ENCODE peak calls at places on chromosomes 12 and 14, in nine cellular contexts. One of them, this sample, is unnamed.

GRCh38 chr12:125889742-125890141 is 824.5 kb downstream of the AACS start:
- DNase-seq in hepatocyte: no peak
- DNase-seq in WTC11: no peak
- DNase-seq in choroid plexus epithelial cell: no peak
- DNase-seq in A549: no peak
- DNase-seq in fibroblast of the aortic adventitia: no peak
- DNase-seq in activated CD8-positive, alpha-beta T cell treated with anti-CD3 and anti-CD28 coated beads for 36 hours: no peak
- DNase-seq in adrenal gland: no peak
- DNase-seq in mammary epithelial cell: no peak
- DNase-seq in this sample: no peak

GRCh38 chr12:62933871-62934798 is 815 bp downstream of the PPM1H start:
- DNase-seq in mammary epithelial cell: peak; percentile 19
- DNase-seq in A549: peak; percentile 45
- DNase-seq in fibroblast of the aortic adventitia: peak; percentile 20
- DNase-seq in choroid plexus epithelial cell: no peak
- DNase-seq in hepatocyte: peak; percentile 54
- DNase-seq in adrenal gland: peak; percentile 19
- DNase-seq in WTC11: peak; percentile 56
- DNase-seq in activated CD8-positive, alpha-beta T cell treated with anti-CD3 and anti-CD28 coated beads for 36 hours: peak; percentile 18
- DNase-seq in this sample: peak; percentile 62

GRCh38 chr12:120117961-120118709 is 1.6 kb upstream of the RAB35 start:
- DNase-seq in adrenal gland: peak; percentile 28
- DNase-seq in mammary epithelial cell: peak; percentile 66
- DNase-seq in activated CD8-positive, alpha-beta T cell treated with anti-CD3 and anti-CD28 coated beads for 36 hours: no peak
- DNase-seq in WTC11: peak; percentile 54
- DNase-seq in hepatocyte: peak; percentile 37
- DNase-seq in A549: peak; percentile 80
- DNase-seq in choroid plexus epithelial cell: peak; percentile 66
- DNase-seq in fibroblast of the aortic adventitia: peak; percentile 44
- DNase-seq in this sample: peak; percentile 38

GRCh38 chr12:120225852-120226640 is 25.1 kb upstream of the RPLP0 start:
- DNase-seq in activated CD8-positive, alpha-beta T cell treated with anti-CD3 and anti-CD28 coated beads for 36 hours: peak; percentile 45
- DNase-seq in WTC11: no peak
- DNase-seq in mammary epithelial cell: no peak
- DNase-seq in A549: no peak
- DNase-seq in choroid plexus epithelial cell: no peak
- DNase-seq in hepatocyte: no peak
- DNase-seq in adrenal gland: no peak
- DNase-seq in fibroblast of the aortic adventitia: peak; percentile 29
- DNase-seq in this sample: peak; percentile 55

GRCh38 chr14:85233756-85234545 is 296.0 kb upstream of the FLRT2 start:
- DNase-seq in WTC11: no peak
- DNase-seq in hepatocyte: no peak
- DNase-seq in adrenal gland: no peak
- DNase-seq in activated CD8-positive, alpha-beta T cell treated with anti-CD3 and anti-CD28 coated beads for 36 hours: no peak
- DNase-seq in A549: peak; percentile 72
- DNase-seq in fibroblast of the aortic adventitia: peak; percentile 24
- DNase-seq in mammary epithelial cell: peak; percentile 86
- DNase-seq in choroid plexus epithelial cell: peak; percentile 89
- DNase-seq in this sample: no peak

GRCh38 chr14:48616941-48617340 is 941.5 kb upstream of the MDGA2 start:
- DNase-seq in activated CD8-positive, alpha-beta T cell treated with anti-CD3 and anti-CD28 coated beads for 36 hours: no peak
- DNase-seq in hepatocyte: no peak
- DNase-seq in adrenal gland: no peak
- DNase-seq in mammary epithelial cell: no peak
- DNase-seq in fibroblast of the aortic adventitia: no peak
- DNase-seq in WTC11: no peak
- DNase-seq in choroid plexus epithelial cell: no peak
- DNase-seq in A549: no peak
- DNase-seq in this sample: no peak

GRCh38 chr12:104599985-104600712 is 143.4 kb downstream of the CHST11 start:
- DNase-seq in adrenal gland: no peak
- DNase-seq in hepatocyte: no peak
- DNase-seq in activated CD8-positive, alpha-beta T cell treated with anti-CD3 and anti-CD28 coated beads for 36 hours: no peak
- DNase-seq in mammary epithelial cell: no peak
- DNase-seq in A549: no peak
- DNase-seq in fibroblast of the aortic adventitia: no peak
- DNase-seq in choroid plexus epithelial cell: no peak
- DNase-seq in WTC11: no peak
- DNase-seq in this sample: no peak

GRCh38 chr14:104345316-104346111 is 207.1 kb downstream of the KIF26A start:
- DNase-seq in A549: no peak
- DNase-seq in activated CD8-positive, alpha-beta T cell treated with anti-CD3 and anti-CD28 coated beads for 36 hours: no peak
- DNase-seq in choroid plexus epithelial cell: no peak
- DNase-seq in mammary epithelial cell: no peak
- DNase-seq in adrenal gland: no peak
- DNase-seq in hepatocyte: no peak
- DNase-seq in fibroblast of the aortic adventitia: no peak
- DNase-seq in WTC11: no peak
- DNase-seq in this sample: no peak

GRCh38 chr14:93790966-93791365 is 2.7 kb upstream of the PRIMA1 start:
- DNase-seq in A549: no peak
- DNase-seq in choroid plexus epithelial cell: no peak
- DNase-seq in activated CD8-positive, alpha-beta T cell treated with anti-CD3 and anti-CD28 coated beads for 36 hours: no peak
- DNase-seq in adrenal gland: no peak
- DNase-seq in fibroblast of the aortic adventitia: no peak
- DNase-seq in mammary epithelial cell: no peak
- DNase-seq in WTC11: no peak
- DNase-seq in hepatocyte: no peak
- DNase-seq in this sample: no peak

GRCh38 chr14:93788307-93788556 is at the start of gene PRIMA1:
- DNase-seq in WTC11: no peak
- DNase-seq in hepatocyte: no peak
- DNase-seq in fibroblast of the aortic adventitia: no peak
- DNase-seq in mammary epithelial cell: no peak
- DNase-seq in choroid plexus epithelial cell: no peak
- DNase-seq in adrenal gland: no peak
- DNase-seq in activated CD8-positive, alpha-beta T cell treated with anti-CD3 and anti-CD28 coated beads for 36 hours: no peak
- DNase-seq in A549: no peak
- DNase-seq in this sample: no peak

GRCh38 chr14:93789366-93790130 is 1.3 kb upstream of the PRIMA1 start:
- DNase-seq in A549: no peak
- DNase-seq in WTC11: peak; percentile 18
- DNase-seq in hepatocyte: no peak
- DNase-seq in adrenal gland: no peak
- DNase-seq in choroid plexus epithelial cell: no peak
- DNase-seq in mammary epithelial cell: no peak
- DNase-seq in activated CD8-positive, alpha-beta T cell treated with anti-CD3 and anti-CD28 coated beads for 36 hours: no peak
- DNase-seq in fibroblast of the aortic adventitia: no peak
- DNase-seq in this sample: no peak

GRCh38 chr14:93787465-93788306 is 599 bp downstream of the PRIMA1 start:
- DNase-seq in WTC11: peak; percentile 74
- DNase-seq in A549: no peak
- DNase-seq in fibroblast of the aortic adventitia: no peak
- DNase-seq in activated CD8-positive, alpha-beta T cell treated with anti-CD3 and anti-CD28 coated beads for 36 hours: no peak
- DNase-seq in adrenal gland: no peak
- DNase-seq in mammary epithelial cell: no peak
- DNase-seq in hepatocyte: peak; percentile 27
- DNase-seq in choroid plexus epithelial cell: no peak
- DNase-seq in this sample: no peak

GRCh38 chr14:93788557-93789365 is 476 bp upstream of the PRIMA1 start:
- DNase-seq in choroid plexus epithelial cell: no peak
- DNase-seq in WTC11: peak; percentile 69
- DNase-seq in adrenal gland: no peak
- DNase-seq in activated CD8-positive, alpha-beta T cell treated with anti-CD3 and anti-CD28 coated beads for 36 hours: no peak
- DNase-seq in A549: peak; percentile 41
- DNase-seq in hepatocyte: peak; percentile 54
- DNase-seq in mammary epithelial cell: peak; percentile 55
- DNase-seq in fibroblast of the aortic adventitia: no peak
- DNase-seq in this sample: peak; percentile 20
- TF ChIP-seq CTCF in choroid plexus epithelial cell: no peak
- TF ChIP-seq CTCF in WTC11: no peak
- TF ChIP-seq CTCF in adrenal gland: no peak
- TF ChIP-seq CTCF in activated CD8-positive, alpha-beta T cell treated with anti-CD3 and anti-CD28 coated beads for 36 hours: no peak
- TF ChIP-seq CTCF in A549: peak; percentile 32
- TF ChIP-seq CTCF in hepatocyte: peak; percentile 15
- TF ChIP-seq CTCF in mammary epithelial cell: peak; percentile 38
- TF ChIP-seq CTCF in fibroblast of the aortic adventitia: no peak
- TF ChIP-seq CTCF in this sample: no peak

DNA sequence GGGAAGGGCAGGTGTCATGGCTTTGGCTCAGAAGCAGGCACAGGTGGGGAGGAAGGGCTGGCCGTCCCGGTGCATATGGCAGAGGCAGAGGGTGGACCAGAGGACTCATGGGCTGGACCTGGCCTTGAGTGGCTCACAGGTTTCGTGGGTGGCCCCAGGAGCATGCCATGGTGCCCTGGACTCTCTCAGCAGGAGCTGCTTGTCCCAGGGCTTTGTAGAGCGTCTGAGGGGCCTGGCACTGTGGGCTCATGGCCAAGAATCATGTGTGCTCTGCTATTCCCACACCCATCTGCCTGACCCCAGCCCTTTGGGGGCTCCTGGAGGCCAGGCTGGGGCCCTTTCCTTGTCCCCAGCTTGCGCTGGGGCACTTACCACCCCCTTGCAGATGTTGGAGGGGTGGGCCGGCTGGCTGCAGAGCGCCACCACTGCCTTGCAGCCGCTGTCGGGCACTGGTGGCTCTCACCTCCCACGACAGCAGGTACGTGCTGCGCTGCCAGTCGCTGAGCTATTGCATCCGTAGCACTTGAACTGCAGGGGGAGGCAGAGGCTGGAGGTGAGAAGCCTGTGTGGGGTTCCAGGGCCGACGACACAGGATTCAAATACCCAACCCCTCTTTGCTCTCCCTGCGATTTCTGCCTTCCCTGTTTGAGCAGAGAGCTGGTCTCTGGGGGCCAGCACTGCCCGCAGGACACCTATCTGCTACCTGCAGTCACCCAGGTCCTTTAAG is 187.4 kb upstream of the PRMT8 start:
- DNase-seq in activated CD8-positive, alpha-beta T cell treated with anti-CD3 and anti-CD28 coated beads for 36 hours: peak; percentile 40
- DNase-seq in A549: no peak
- DNase-seq in hepatocyte: peak; percentile 25
- DNase-seq in WTC11: peak; percentile 74
- DNase-seq in adrenal gland: no peak
- DNase-seq in choroid plexus epithelial cell: peak; percentile 22
- DNase-seq in fibroblast of the aortic adventitia: no peak
- DNase-seq in mammary epithelial cell: peak; percentile 68
- DNase-seq in this sample: no peak
- TF ChIP-seq CTCF in activated CD8-positive, alpha-beta T cell treated with anti-CD3 and anti-CD28 coated beads for 36 hours: no peak
- TF ChIP-seq CTCF in A549: no peak
- TF ChIP-seq CTCF in hepatocyte: peak; percentile 28
- TF ChIP-seq CTCF in WTC11: peak; percentile 26
- TF ChIP-seq CTCF in adrenal gland: no peak
- TF ChIP-seq CTCF in choroid plexus epithelial cell: peak; percentile 42
- TF ChIP-seq CTCF in fibroblast of the aortic adventitia: no peak
- TF ChIP-seq CTCF in mammary epithelial cell: peak; percentile 75
- TF ChIP-seq CTCF in this sample: no peak

DNA sequence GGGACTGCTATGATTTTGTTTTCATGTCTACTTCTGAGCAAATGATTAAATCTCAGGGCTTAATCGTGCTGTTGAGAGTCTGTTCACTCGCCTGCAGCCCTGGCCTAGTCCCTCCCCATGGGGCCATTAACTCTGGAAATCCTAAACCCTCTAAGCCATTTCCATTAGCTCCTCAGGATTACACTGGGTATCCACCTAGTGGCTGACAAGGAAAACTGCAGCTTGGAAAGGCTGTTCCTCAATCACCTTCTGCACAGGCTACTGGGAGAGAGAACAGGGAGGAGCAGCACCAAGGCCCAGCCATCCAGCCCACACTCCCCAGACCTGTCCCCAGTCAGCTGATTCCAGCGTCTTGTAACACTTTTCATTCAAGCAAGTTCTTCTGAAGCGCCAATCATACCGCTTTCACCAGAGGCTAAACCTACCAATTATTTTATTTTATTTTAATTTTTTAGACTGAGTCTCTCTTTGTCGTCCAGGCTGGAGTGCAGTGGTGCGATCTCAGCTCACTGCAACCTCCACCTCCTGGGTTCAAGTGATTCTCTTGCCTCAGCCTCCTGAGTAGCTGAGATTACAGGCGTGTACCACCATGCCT is 48.7 kb downstream of the NEUROD4 start:
- DNase-seq in adrenal gland: peak; percentile 16
- DNase-seq in choroid plexus epithelial cell: peak; percentile 81
- DNase-seq in hepatocyte: peak; percentile 73
- DNase-seq in activated CD8-positive, alpha-beta T cell treated with anti-CD3 and anti-CD28 coated beads for 36 hours: peak; percentile 13
- DNase-seq in A549: peak; percentile 68
- DNase-seq in WTC11: peak; percentile 47
- DNase-seq in mammary epithelial cell: peak; percentile 53
- DNase-seq in fibroblast of the aortic adventitia: peak; percentile 59
- DNase-seq in this sample: peak; percentile 50
- TF ChIP-seq CTCF in adrenal gland: peak; percentile 42
- TF ChIP-seq CTCF in choroid plexus epithelial cell: peak; percentile 86
- TF ChIP-seq CTCF in hepatocyte: peak; percentile 61
- TF ChIP-seq CTCF in activated CD8-positive, alpha-beta T cell treated with anti-CD3 and anti-CD28 coated beads for 36 hours: peak; percentile 77
- TF ChIP-seq CTCF in A549: peak; percentile 39
- TF ChIP-seq CTCF in WTC11: peak; percentile 81
- TF ChIP-seq CTCF in mammary epithelial cell: peak; percentile 87
- TF ChIP-seq CTCF in fibroblast of the aortic adventitia: peak; percentile 88
- TF ChIP-seq CTCF in this sample: peak; percentile 75

GRCh38 chr12:76763746-76764675 is at the start of gene ZDHHC17:
- DNase-seq in WTC11: peak; percentile 91
- DNase-seq in adrenal gland: peak; percentile 93
- DNase-seq in choroid plexus epithelial cell: peak; percentile 94
- DNase-seq in A549: peak; percentile 96
- DNase-seq in fibroblast of the aortic adventitia: peak; percentile 92
- DNase-seq in hepatocyte: peak; percentile 97
- DNase-seq in mammary epithelial cell: peak; percentile 94
- DNase-seq in activated CD8-positive, alpha-beta T cell treated with anti-CD3 and anti-CD28 coated beads for 36 hours: peak; percentile 89
- DNase-seq in this sample: peak; percentile 96
- TF ChIP-seq CTCF in WTC11: no peak
- TF ChIP-seq CTCF in adrenal gland: no peak
- TF ChIP-seq CTCF in choroid plexus epithelial cell: no peak
- TF ChIP-seq CTCF in A549: no peak
- TF ChIP-seq CTCF in fibroblast of the aortic adventitia: no peak
- TF ChIP-seq CTCF in hepatocyte: no peak
- TF ChIP-seq CTCF in mammary epithelial cell: no peak
- TF ChIP-seq CTCF in activated CD8-positive, alpha-beta T cell treated with anti-CD3 and anti-CD28 coated beads for 36 hours: no peak
- TF ChIP-seq CTCF in this sample: no peak

GRCh38 chr14:54737132-54737711 is 165.4 kb downstream of the GCH1 start:
- DNase-seq in A549: no peak
- DNase-seq in adrenal gland: peak; percentile 19
- DNase-seq in choroid plexus epithelial cell: peak; percentile 74
- DNase-seq in activated CD8-positive, alpha-beta T cell treated with anti-CD3 and anti-CD28 coated beads for 36 hours: peak; percentile 60
- DNase-seq in WTC11: no peak
- DNase-seq in mammary epithelial cell: peak; percentile 70
- DNase-seq in fibroblast of the aortic adventitia: peak; percentile 61
- DNase-seq in hepatocyte: no peak
- DNase-seq in this sample: no peak
- TF ChIP-seq CTCF in A549: no peak
- TF ChIP-seq CTCF in adrenal gland: no peak
- TF ChIP-seq CTCF in choroid plexus epithelial cell: no peak
- TF ChIP-seq CTCF in activated CD8-positive, alpha-beta T cell treated with anti-CD3 and anti-CD28 coated beads for 36 hours: no peak
- TF ChIP-seq CTCF in WTC11: no peak
- TF ChIP-seq CTCF in mammary epithelial cell: no peak
- TF ChIP-seq CTCF in fibroblast of the aortic adventitia: no peak
- TF ChIP-seq CTCF in hepatocyte: no peak
- TF ChIP-seq CTCF in this sample: no peak

GRCh38 chr14:24121210-24121609 is 6.5 kb upstream of the NRL start:
- DNase-seq in fibroblast of the aortic adventitia: no peak
- DNase-seq in WTC11: no peak
- DNase-seq in mammary epithelial cell: no peak
- DNase-seq in A549: no peak
- DNase-seq in adrenal gland: no peak
- DNase-seq in activated CD8-positive, alpha-beta T cell treated with anti-CD3 and anti-CD28 coated beads for 36 hours: no peak
- DNase-seq in choroid plexus epithelial cell: no peak
- DNase-seq in hepatocyte: no peak
- DNase-seq in this sample: no peak
- TF ChIP-seq CTCF in fibroblast of the aortic adventitia: no peak
- TF ChIP-seq CTCF in WTC11: no peak
- TF ChIP-seq CTCF in mammary epithelial cell: no peak
- TF ChIP-seq CTCF in A549: no peak
- TF ChIP-seq CTCF in adrenal gland: no peak
- TF ChIP-seq CTCF in activated CD8-positive, alpha-beta T cell treated with anti-CD3 and anti-CD28 coated beads for 36 hours: no peak
- TF ChIP-seq CTCF in choroid plexus epithelial cell: no peak
- TF ChIP-seq CTCF in hepatocyte: no peak
- TF ChIP-seq CTCF in this sample: no peak

This sample was measured in Calu3.